ENCODE peak calls at places on chromosomes 12 and 14, in eight cellular contexts. E is brain microvascular endothelial cell, K is psoas muscle, M is AG04450, G is fibroblast of lung, C is Panc1, F is right atrium auricular region, Q is neuronal stem cell. J is an unnamed sample.

GRCh38 chr12:49622501-49623141 is 740 bp upstream of the PRPF40B start:
- DNase-seq in E (no peak), K (no peak), M (no peak), G (peak; percentile 33), C (no peak), F (no peak), Q (no peak), J (no peak)

GRCh38 chr14:76812093-76812421 is 625 bp downstream of the ANGEL1 start:
- DNase-seq in E (no peak), K (no peak), M (no peak), G (no peak), C (no peak), F (no peak), Q (no peak), J (no peak)

GRCh38 chr14:61080591-61081010 is 99.6 kb downstream of the SLC38A6 start:
- DNase-seq in E (no peak), K (no peak), M (peak; percentile 72), G (peak; percentile 92), C (no peak), F (no peak), Q (no peak), J (no peak)

GRCh38 chr14:100176811-100177327 is 17.4 kb upstream of the DEGS2 start:
- DNase-seq in E (no peak), K (no peak), M (no peak), G (no peak), C (no peak), F (no peak), Q (no peak), J (no peak)

GRCh38 chr14:105180598-105181528 is at the start of gene NUDT14:
- DNase-seq in E (peak; percentile 26), K (peak; percentile 82), M (no peak), G (peak; percentile 29), C (no peak), F (no peak), Q (no peak), J (no peak)

GRCh38 chr12:65826513-65827171 is 2.4 kb downstream of the HMGA2 start:
- DNase-seq in E (no peak), K (no peak), M (no peak), G (peak; percentile 83), C (peak; percentile 63), F (no peak), Q (no peak), J (no peak)

GRCh38 chr14:53306267-53306721 is 153.2 kb upstream of the DDHD1 start:
- DNase-seq in E (peak; percentile 23), K (peak; percentile 62), M (peak; percentile 42), G (peak; percentile 88), C (peak; percentile 5), F (no peak), Q (peak; percentile 62), J (peak; percentile 27)

GRCh38 chr12:111359231-111359913 is 9.5 kb downstream of the PHETA1 start:
- DNase-seq in E (no peak), K (no peak), M (no peak), G (peak; percentile 22), C (no peak), F (no peak), Q (no peak), J (no peak)

GRCh38 chr12:88417531-88417930 is 162.7 kb downstream of the KITLG start:
- DNase-seq in E (no peak), K (no peak), M (no peak), G (no peak), C (no peak), F (no peak), Q (no peak), J (no peak)

GRCh38 chr14:65879218-65880009 is 466.9 kb downstream of the FUT8 start:
- DNase-seq in E (peak; percentile 1), K (no peak), M (peak; percentile 3), G (peak; percentile 66), C (peak; percentile 2), F (no peak), Q (no peak), J (no peak)

GRCh38 chr12:10722502-10722904 is 620 bp downstream of the YBX3 start:
- DNase-seq in E (peak; percentile 28), K (peak; percentile 80), M (peak; percentile 18), G (peak; percentile 69), C (no peak), F (peak; percentile 63), Q (peak; percentile 31), J (no peak)

GRCh38 chr12:89632778-89633177 is 75.9 kb downstream of the ATP2B1 start:
- DNase-seq in E (no peak), K (no peak), M (no peak), G (no peak), C (no peak), F (no peak), Q (no peak), J (no peak)

GRCh38 chr14:28767851-28768548 is 1.4 kb downstream of the FOXG1 start:
- DNase-seq in E (no peak), K (no peak), M (no peak), G (no peak), C (no peak), F (no peak), Q (no peak), J (no peak)

GRCh38 chr12:96776908-96777307 is 130.1 kb upstream of the NEDD1 start:
- DNase-seq in E (no peak), K (no peak), M (no peak), G (no peak), C (no peak), F (no peak), Q (no peak), J (no peak)

GRCh38 chr12:79155703-79156102 is 291.1 kb downstream of the SYT1 start:
- DNase-seq in E (no peak), K (no peak), M (peak; percentile 4), G (peak; percentile 41), C (no peak), F (no peak), Q (no peak), J (no peak)

GRCh38 chr14:72416892-72417291 is 477.0 kb downstream of the DPF3 start:
- DNase-seq in E (no peak), K (no peak), M (no peak), G (no peak), C (no peak), F (peak; percentile 55), Q (no peak), J (no peak)

GRCh38 chr14:73237219-73237785 is at the start of gene PAPLN:
- DNase-seq in E (no peak), K (peak; percentile 70), M (no peak), G (peak; percentile 12), C (no peak), F (no peak), Q (no peak), J (no peak)

GRCh38 chr14:52395728-52396127 is 81.6 kb downstream of the PTGER2 start:
- DNase-seq in E (no peak), K (no peak), M (no peak), G (no peak), C (no peak), F (no peak), Q (no peak), J (no peak)

GRCh38 chr12:83676896-83677295 is 990.2 kb downstream of the TMTC2 start:
- DNase-seq in E (no peak), K (no peak), M (no peak), G (no peak), C (no peak), F (no peak), Q (no peak), J (no peak)

GRCh38 chr14:30389134-30389900 is 169.6 kb upstream of the G2E3 start:
- DNase-seq in E (no peak), K (no peak), M (no peak), G (peak; percentile 16), C (no peak), F (no peak), Q (no peak), J (no peak)

GRCh38 chr12:74897425-74898211 is 312.0 kb downstream of the KCNC2 start:
- DNase-seq in E (no peak), K (no peak), M (no peak), G (no peak), C (no peak), F (no peak), Q (no peak), J (no peak)

GRCh38 chr14:30193791-30194407 is 266.3 kb upstream of the PRKD1 start:
- DNase-seq in E (peak; percentile 29), K (no peak), M (peak; percentile 87), G (peak; percentile 93), C (no peak), F (no peak), Q (no peak), J (no peak)

GRCh38 chr14:80926706-80927384 is 14.7 kb downstream of the CEP128 start:
- DNase-seq in E (peak; percentile 68), K (no peak), M (peak; percentile 29), G (peak; percentile 66), C (no peak), F (no peak), Q (no peak), J (no peak)

GRCh38 chr14:69107407-69108003 is 45.4 kb downstream of the DCAF5 start:
- DNase-seq in E (peak; percentile 60), K (no peak), M (peak; percentile 51), G (peak; percentile 62), C (peak; percentile 48), F (no peak), Q (no peak), J (no peak)

GRCh38 chr14:74405663-74406062 is 20.3 kb downstream of the SYNDIG1L start:
- DNase-seq in E (no peak), K (no peak), M (no peak), G (no peak), C (no peak), F (no peak), Q (no peak), J (no peak)
- H3K27me3 ChIP-seq in E (no peaks in the 10 kb centered on the region), K (no peaks in the 10 kb centered on the region), M (peaks cover 40% of the 10 kb centered on the region), G (peaks cover 22% of the 10 kb centered on the region), C (no peaks in the 10 kb centered on the region), F (no peaks in the 10 kb centered on the region), Q (no peaks in the 10 kb centered on the region), J (no peaks in the 10 kb centered on the region)

GRCh38 chr12:64729909-64730584 is 29.2 kb downstream of the GNS start:
- DNase-seq in E (no peak), K (no peak), M (no peak), G (no peak), C (no peak), F (no peak), Q (no peak), J (no peak)
- H3K27ac ChIP-seq in E (no peak overlapping the region), K (no peak overlapping the region), M (no peak overlapping the region), G (no peak overlapping the region), C (no peak overlapping the region), F (peak overlapping the region; percentile 28), Q (no peak overlapping the region), J (no peak overlapping the region)

DNA sequence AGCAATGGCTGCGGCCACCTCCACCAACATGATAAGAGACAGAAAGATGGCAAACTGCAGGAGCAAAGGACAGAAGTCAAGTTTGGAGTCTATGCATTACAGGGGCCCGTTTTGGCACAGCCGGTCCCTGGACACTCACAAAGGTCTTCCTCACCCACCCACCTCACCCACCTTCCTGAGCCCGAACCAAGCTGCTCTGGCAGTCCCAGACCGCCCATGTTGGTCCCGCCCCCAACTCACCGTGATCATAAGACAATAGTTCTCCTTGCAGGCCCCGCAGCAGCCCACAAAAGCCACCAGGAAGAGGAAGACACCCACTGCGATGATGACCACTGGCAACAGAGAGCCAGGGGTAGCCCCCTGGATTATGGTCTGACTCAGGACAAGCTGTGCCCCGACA is 1.9 kb downstream of the CD63 start:
- DNase-seq in E (no peak), K (peak; percentile 59), M (no peak), G (no peak), C (no peak), F (no peak), Q (no peak), J (no peak)
- H3K4me3 ChIP-seq in E (peak overlapping the region; percentile 94), K (peak overlapping the region; percentile 98), M (peak overlapping the region; percentile 99), G (peak overlapping the region; percentile 88), C (peak overlapping the region; percentile 76), F (peak overlapping the region; percentile 80), Q (peak overlapping the region; percentile 51), J (no peak overlapping the region)

DNA sequence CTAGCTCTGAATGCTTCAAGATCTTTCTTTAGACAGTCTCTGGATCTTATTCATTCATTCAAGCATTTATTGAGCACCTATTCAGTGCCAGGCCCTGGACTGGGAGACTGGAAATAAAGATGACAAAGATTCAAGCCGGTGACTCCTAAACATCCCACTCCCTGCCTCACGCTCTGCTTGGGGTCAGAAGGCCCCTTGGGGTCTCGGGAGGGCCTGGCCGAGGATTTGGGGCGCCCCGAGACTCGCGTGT is 224 bp upstream of the DTX1 start:
- DNase-seq in E (no peak), K (no peak), M (no peak), G (no peak), C (no peak), F (no peak), Q (no peak), J (no peak)
- H3K27me3 ChIP-seq in E (peaks cover 50% of the 10 kb centered on the region), K (no peaks in the 10 kb centered on the region), M (peaks cover 40% of the 10 kb centered on the region), G (peaks cover 9% of the 10 kb centered on the region), C (peaks cover 18% of the 10 kb centered on the region), F (peaks cover 2% of the 10 kb centered on the region), Q (no peaks in the 10 kb centered on the region), J (peaks cover 9% of the 10 kb centered on the region)

J was measured in iPS DF 6.9.